ENCODE peak calls at places on chromosome 13, in six cellular contexts. O, C, Z, R, M and H are unnamed samples.

GRCh38 chr13:76889254-76889653 is 3.0 kb upstream of the KCTD12 start:
- DNase-seq in O (no peak), C (no peak), Z (peak; percentile 93), R (no peak), M (no peak), H (no peak)

GRCh38 chr13:60095300-60095699 is 68.4 kb downstream of the DIAPH3 start:
- DNase-seq in O (no peak), C (no peak), Z (no peak), R (no peak), M (no peak), H (no peak)

GRCh38 chr13:58712191-58712590 is 1080.6 kb downstream of the PCDH17 start:
- DNase-seq in O (no peak), C (no peak), Z (no peak), R (no peak), M (peak; percentile 25), H (no peak)

GRCh38 chr13:25742220-25742619 is 309.6 kb downstream of the SHISA2 start:
- DNase-seq in O (no peak), C (no peak), Z (no peak), R (no peak), M (no peak), H (no peak)

GRCh38 chr13:66803013-66803739 is 427.0 kb downstream of the PCDH9 start:
- DNase-seq in O (no peak), C (no peak), Z (no peak), R (no peak), M (no peak), H (no peak)

GRCh38 chr13:109243311-109243951 is 543.0 kb downstream of the IRS2 start:
- DNase-seq in O (no peak), C (no peak), Z (peak; percentile 96), R (peak; percentile 93), M (no peak), H (no peak)

GRCh38 chr13:27559714-27560113 is 60.6 kb downstream of the LNX2 start:
- DNase-seq in O (peak; percentile 51), C (no peak), Z (no peak), R (no peak), M (no peak), H (no peak)

GRCh38 chr13:25738797-25739196 is 313.0 kb downstream of the SHISA2 start:
- DNase-seq in O (no peak), C (no peak), Z (no peak), R (peak; percentile 15), M (no peak), H (no peak)

GRCh38 chr13:21033866-21034601 is 27.4 kb downstream of the LATS2 start:
- DNase-seq in O (no peak), C (no peak), Z (peak; percentile 78), R (peak; percentile 21), M (no peak), H (no peak)

GRCh38 chr13:33202644-33203169 is 82.8 kb downstream of the STARD13 start:
- DNase-seq in O (no peak), C (no peak), Z (no peak), R (no peak), M (no peak), H (no peak)
- H3K4me3 ChIP-seq in O (no peak overlapping the region), C (no peak overlapping the region), Z (no peak overlapping the region), R (no peak overlapping the region), M (no peak overlapping the region), H (no peak overlapping the region)

GRCh38 chr13:111510502-111511218 is 190.2 kb downstream of the TEX29 start:
- DNase-seq in O (no peak), C (no peak), Z (no peak), R (no peak), M (peak; percentile 15), H (no peak)

GRCh38 chr13:111511805-111512504 is 191.5 kb downstream of the TEX29 start:
- DNase-seq in O (no peak), C (no peak), Z (no peak), R (no peak), M (no peak), H (no peak)

GRCh38 chr13:111512707-111513106 is 192.3 kb downstream of the TEX29 start:
- DNase-seq in O (no peak), C (no peak), Z (no peak), R (no peak), M (peak; percentile 41), H (no peak)

GRCh38 chr13:111508902-111509509 is 188.6 kb downstream of the TEX29 start:
- DNase-seq in O (no peak), C (no peak), Z (no peak), R (no peak), M (no peak), H (no peak)

DNA sequence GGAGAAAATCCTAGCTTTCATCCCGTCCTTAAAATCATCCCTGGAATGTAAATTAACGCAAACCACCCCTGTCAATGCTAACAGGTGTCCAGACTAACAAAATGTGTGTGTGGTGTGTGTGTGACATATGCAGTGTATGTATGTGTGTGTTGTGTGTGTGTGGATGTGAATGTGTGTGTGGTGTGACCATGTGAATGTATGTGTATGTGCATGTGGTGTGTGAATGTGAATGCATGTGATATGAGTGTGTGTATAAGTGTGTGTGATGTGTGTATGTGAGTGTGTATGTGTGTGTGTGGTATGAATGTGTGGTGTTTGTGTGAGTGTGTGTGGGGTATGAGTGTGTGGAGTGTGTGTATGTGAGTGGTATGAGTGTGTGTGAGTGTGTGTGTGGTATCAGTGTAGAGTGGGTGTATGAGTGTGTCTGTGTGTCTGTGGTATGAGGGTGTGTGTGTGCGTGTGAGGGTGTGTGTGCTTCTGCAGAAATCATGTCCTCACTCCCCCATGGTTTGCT is 190.8 kb downstream of the TEX29 start:
- DNase-seq in O (no peak), C (no peak), Z (no peak), R (no peak), M (no peak), H (no peak)
- H3K27me3 ChIP-seq in O (no peaks in the 10 kb centered on the region), C (no peaks in the 10 kb centered on the region), Z (no peaks in the 10 kb centered on the region), R (peaks cover 35% of the 10 kb centered on the region), M (no peaks in the 10 kb centered on the region), H (no peaks in the 10 kb centered on the region)

GRCh38 chr13:112734696-112735547 is 45.1 kb downstream of the ATP11A start:
- DNase-seq in O (no peak), C (no peak), Z (no peak), R (no peak), M (no peak), H (no peak)
- H3K4me3 ChIP-seq in O (no peak overlapping the region), C (no peak overlapping the region), Z (no peak overlapping the region), R (no peak overlapping the region), M (no peak overlapping the region), H (no peak overlapping the region)

GRCh38 chr13:32176696-32177095 is 138.5 kb downstream of the ZAR1L start:
- DNase-seq in O (no peak), C (no peak), Z (no peak), R (no peak), M (no peak), H (no peak)

GRCh38 chr13:32175307-32175706 is 139.9 kb downstream of the ZAR1L start:
- DNase-seq in O (no peak), C (no peak), Z (no peak), R (peak; percentile 42), M (no peak), H (no peak)

GRCh38 chr13:32175943-32176342 is 139.2 kb downstream of the ZAR1L start:
- DNase-seq in O (no peak), C (no peak), Z (no peak), R (no peak), M (no peak), H (no peak)

GRCh38 chr13:32178763-32179162 is 136.4 kb downstream of the ZAR1L start:
- DNase-seq in O (no peak), C (no peak), Z (no peak), R (no peak), M (no peak), H (no peak)

DNA sequence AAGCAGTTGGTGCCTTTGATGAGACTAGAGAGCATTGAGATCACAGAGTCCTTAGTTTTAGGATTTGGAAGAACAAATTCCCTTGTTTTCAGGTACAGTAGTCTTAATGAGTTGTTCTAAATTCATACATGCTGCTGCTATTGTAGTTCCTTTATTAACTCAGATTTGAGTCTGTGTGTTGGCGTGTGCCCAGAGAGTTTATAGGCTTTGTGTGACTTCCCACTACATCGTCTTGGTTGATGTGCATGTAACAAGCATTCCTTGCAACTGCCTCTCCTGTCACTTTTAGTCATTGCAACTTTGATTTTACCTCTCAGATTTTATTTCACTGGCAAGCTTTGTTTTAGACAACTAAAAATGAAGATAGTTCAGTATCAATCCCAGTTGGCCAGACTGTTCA is 135.5 kb downstream of the ZAR1L start:
- DNase-seq in O (no peak), C (no peak), Z (no peak), R (no peak), M (no peak), H (no peak)
- H3K27me3 ChIP-seq in O (no peaks in the 10 kb centered on the region), C (no peaks in the 10 kb centered on the region), Z (no peaks in the 10 kb centered on the region), R (no peaks in the 10 kb centered on the region), M (no peaks in the 10 kb centered on the region), H (no peaks in the 10 kb centered on the region)

GRCh38 chr13:51805313-51805712 is 1.4 kb upstream of the DHRS12 start:
- DNase-seq in O (no peak), C (no peak), Z (no peak), R (no peak), M (no peak), H (no peak)
- H3K4me3 ChIP-seq in O (peak overlapping the region; percentile 88), C (no peak overlapping the region), Z (no peak overlapping the region), R (no peak overlapping the region), M (no peak overlapping the region), H (no peak overlapping the region)

GRCh38 chr13:31468114-31468902 is 268.5 kb downstream of the B3GLCT start:
- DNase-seq in O (no peak), C (no peak), Z (no peak), R (no peak), M (peak; percentile 1), H (no peak)
- H3K27me3 ChIP-seq in O (no peaks in the 10 kb centered on the region), C (no peaks in the 10 kb centered on the region), Z (peaks cover 6% of the 10 kb centered on the region), R (no peaks in the 10 kb centered on the region), M (no peaks in the 10 kb centered on the region), H (no peaks in the 10 kb centered on the region)

GRCh38 chr13:112104873-112105234 is 37.9 kb downstream of the SOX1 start:
- DNase-seq in O (no peak), C (no peak), Z (no peak), R (no peak), M (peak; percentile 80), H (no peak)
- H3K4me3 ChIP-seq in O (no peak overlapping the region), C (no peak overlapping the region), Z (no peak overlapping the region), R (no peak overlapping the region), M (peak overlapping the region; percentile 32), H (no peak overlapping the region)

GRCh38 chr13:50130686-50131051 is 115.4 kb downstream of the KCNRG start:
- DNase-seq in O (peak; percentile 69), C (peak; percentile 17), Z (no peak), R (peak; percentile 52), M (peak; percentile 69), H (peak; percentile 58)

GRCh38 chr13:50129923-50130685 is 114.9 kb downstream of the KCNRG start:
- DNase-seq in O (peak; percentile 50), C (no peak), Z (no peak), R (peak; percentile 61), M (peak; percentile 82), H (peak; percentile 26)

GRCh38 chr13:50133277-50133953 is 118.2 kb downstream of the KCNRG start:
- DNase-seq in O (no peak), C (no peak), Z (no peak), R (no peak), M (peak; percentile 60), H (no peak)

GRCh38 chr13:50131998-50132936 is 117.0 kb downstream of the KCNRG start:
- DNase-seq in O (peak; percentile 51), C (no peak), Z (no peak), R (peak; percentile 4), M (peak; percentile 62), H (no peak)

GRCh38 chr13:50132937-50133276 is 117.7 kb downstream of the KCNRG start:
- DNase-seq in O (no peak), C (no peak), Z (no peak), R (no peak), M (no peak), H (no peak)
- H3K27me3 ChIP-seq in O (peaks cover 39% of the 10 kb centered on the region), C (peaks cover 16% of the 10 kb centered on the region), Z (peaks cover 25% of the 10 kb centered on the region), R (peaks cover 95% of the 10 kb centered on the region), M (peaks cover 75% of the 10 kb centered on the region), H (no peaks in the 10 kb centered on the region)